ENCODE peak calls at places on chromosomes 11 and 22, in seven cellular contexts. O is tibial artery, X is MCF 10A, A is psoas muscle, I is spleen, K is right atrium auricular region, H is neural crest cell. N is an unnamed sample.
A peak's percentile ranks its signal among the peaks of the same experiment; 100 is the strongest.

GRCh38 chr22:48238018-48238915 is 1475.8 kb downstream of the TBC1D22A start:
- DNase-seq in O (no peak), K (peak; percentile 50), I (peak; percentile 66), H (no peak), A (no peak), X (no peak), N (no peak)

GRCh38 chr11:101010899-101011298 is 118.7 kb downstream of the PGR start:
- DNase-seq in X (no peak), A (no peak), I (no peak), K (no peak), H (no peak), O (no peak), N (peak; percentile 32)

GRCh38 chr11:121780971-121781370 is 328.2 kb upstream of the SORL1-AS1 start:
- DNase-seq in H (no peak), K (no peak), X (no peak), A (no peak), O (no peak), I (no peak), N (no peak)

GRCh38 chr11:15057352-15057751 is 16.0 kb upstream of the CALCB start:
- DNase-seq in A (no peak), O (no peak), K (no peak), X (no peak), I (no peak), H (no peak), N (no peak)

GRCh38 chr11:115505165-115505564 is 950 bp upstream of the CADM1 start:
- DNase-seq in K (no peak), A (no peak), X (no peak), I (no peak), H (no peak), O (no peak), N (no peak)

GRCh38 chr11:10376061-10376460 is 71.2 kb downstream of the ADM start:
- DNase-seq in O (peak; percentile 72), I (no peak), A (no peak), K (peak; percentile 53), X (no peak), H (no peak), N (peak; percentile 70)

GRCh38 chr11:75198278-75198948 is 42.2 kb upstream of the TPBGL start:
- DNase-seq in K (no peak), I (no peak), X (peak; percentile 62), A (no peak), O (peak; percentile 33), H (no peak), N (no peak)

GRCh38 chr11:132539590-132540368 is 992.5 kb downstream of the OPCML start:
- DNase-seq in H (no peak), X (no peak), I (no peak), A (no peak), O (no peak), K (no peak), N (no peak)

GRCh38 chr11:94604496-94604895 is 37.3 kb downstream of the PIWIL4 start:
- DNase-seq in A (no peak), K (no peak), I (no peak), X (no peak), H (no peak), O (no peak), N (no peak)

GRCh38 chr11:45252134-45252856 is 33.8 kb downstream of the SYT13 start:
- DNase-seq in X (peak; percentile 73), I (no peak), K (no peak), A (peak; percentile 78), H (peak; percentile 68), O (no peak), N (peak; percentile 41)
- TF ChIP-seq CTCF in X (peak; percentile 87), I (peak; percentile 55), K (peak; percentile 62), A (peak; percentile 64), H (peak; percentile 75), O (peak; percentile 51), N (peak; percentile 53)

GRCh38 chr11:133908827-133909226 is 47.9 kb downstream of the IGSF9B start:
- DNase-seq in A (peak; percentile 30), X (no peak), K (no peak), H (no peak), O (no peak), I (peak; percentile 74), N (no peak)

GRCh38 chr11:133913761-133914160 is 43.0 kb downstream of the IGSF9B start:
- DNase-seq in I (no peak), O (no peak), A (peak; percentile 10), X (no peak), K (no peak), H (no peak), N (no peak)

GRCh38 chr11:133907841-133908241 is 48.9 kb downstream of the IGSF9B start:
- DNase-seq in O (no peak), X (no peak), I (peak; percentile 51), H (no peak), K (no peak), A (no peak), N (no peak)

GRCh38 chr11:133910101-133910500 is 46.7 kb downstream of the IGSF9B start:
- DNase-seq in I (no peak), O (no peak), K (no peak), X (no peak), A (peak; percentile 9), H (no peak), N (no peak)

DNA sequence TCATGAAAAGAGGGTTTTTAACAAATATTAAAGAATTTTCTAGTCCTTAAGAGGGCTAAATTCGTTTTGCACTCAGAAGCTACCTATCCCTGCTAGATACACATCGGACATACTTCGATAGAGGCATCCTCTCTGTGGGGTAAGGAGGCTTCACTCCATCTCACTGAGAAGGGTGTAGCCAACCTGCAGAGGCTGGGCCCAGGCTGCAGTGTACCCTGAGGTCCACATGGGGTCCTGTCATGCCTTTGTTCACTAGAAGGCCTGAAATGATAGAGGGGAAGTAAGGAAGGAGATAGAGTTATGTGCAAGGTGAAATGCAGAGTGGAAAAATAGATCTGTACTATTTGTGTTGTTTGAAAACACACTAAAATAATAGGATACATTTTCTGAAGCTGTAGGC is 45.6 kb downstream of the IGSF9B start:
- DNase-seq in O (no peak), K (no peak), A (no peak), H (no peak), I (no peak), X (no peak), N (no peak)
- TF ChIP-seq CTCF in O (no peak), K (no peak), A (no peak), H (peak; percentile 35), I (no peak), X (no peak), N (no peak)

GRCh38 chr11:18633256-18634139 is 644 bp downstream of the SPTY2D1 start:
- DNase-seq in O (no peak), H (no peak), X (no peak), A (no peak), I (no peak), K (no peak), N (peak; percentile 66)

GRCh38 chr11:18632841-18633240 is 1.3 kb downstream of the SPTY2D1 start:
- DNase-seq in O (no peak), X (no peak), H (no peak), I (no peak), K (no peak), A (no peak), N (no peak)

DNA sequence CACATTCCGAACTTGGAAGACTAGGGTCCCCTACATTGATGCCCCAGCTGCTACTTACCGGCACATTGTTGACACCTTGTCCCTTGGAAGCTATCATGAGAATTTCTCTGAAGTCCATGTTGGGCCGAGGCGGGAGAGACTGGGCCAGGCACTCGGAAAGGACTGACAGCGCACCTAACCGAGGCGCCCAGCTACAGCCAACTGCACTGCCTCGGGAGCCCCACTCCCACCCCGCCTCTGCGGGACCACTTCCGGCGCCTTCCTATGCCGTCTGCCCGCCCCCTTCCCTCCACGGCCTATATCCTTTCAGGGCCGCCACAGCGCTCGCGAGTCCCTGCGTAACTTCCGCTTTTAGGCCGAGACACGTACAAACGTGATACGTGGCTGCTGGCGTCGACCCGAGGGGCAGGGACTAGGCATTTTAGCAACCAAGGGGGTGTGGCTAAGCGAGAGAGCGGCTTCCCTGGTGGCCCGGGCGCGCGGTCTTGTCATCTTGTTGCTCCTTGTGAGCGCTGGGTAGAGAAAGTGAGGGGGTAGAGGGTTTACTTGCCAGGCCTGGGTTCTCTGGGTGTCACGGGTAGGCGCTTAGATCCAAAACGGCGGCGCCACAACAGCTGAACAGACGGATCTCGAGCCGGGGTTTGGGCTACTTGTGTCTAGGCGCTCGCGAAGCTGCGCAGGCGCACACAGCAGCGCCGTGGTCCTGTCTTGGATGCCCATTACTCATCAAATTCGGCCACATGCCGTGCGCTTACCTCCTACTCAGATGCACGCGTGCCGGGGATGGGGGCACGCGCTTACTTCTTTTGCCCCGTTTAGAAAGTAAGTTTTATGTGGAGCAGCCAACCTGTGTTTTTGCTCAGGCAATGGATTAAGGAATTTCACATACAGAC is at the start of gene SPTY2D1:
- DNase-seq in A (peak; percentile 100), X (peak; percentile 99), H (peak; percentile 88), K (peak; percentile 100), O (peak; percentile 100), I (peak; percentile 100), N (peak; percentile 99)
- TF ChIP-seq CTCF in A (no peak), X (no peak), H (no peak), K (no peak), O (no peak), I (no peak), N (no peak)

GRCh38 chr22:40654522-40655167 is 18.1 kb upstream of the MRTFA start:
- DNase-seq in I (no peak), H (no peak), X (peak; percentile 42), O (peak; percentile 88), A (peak; percentile 83), K (peak; percentile 69), N (peak; percentile 85)
- TF ChIP-seq CTCF in I (no peak), H (peak; percentile 31), X (no peak), O (peak; percentile 63), A (peak; percentile 35), K (no peak), N (peak; percentile 26)

N was measured in fibroblast of mammary gland.